ENCODE peak calls at places on chromosomes 1 and 21, in five cellular contexts. One of them, this sample, is unnamed.

GRCh38 chr1:112395832-112396667 is at the start of gene CTTNBP2NL:
- DNase-seq in GM12878: no peak
- DNase-seq in HepG2: peak
- DNase-seq in H1: peak
- DNase-seq in K562: peak
- DNase-seq in this sample: peak

GRCh38 chr1:30377230-30378022 is 346.0 kb downstream of the MATN1 start:
- DNase-seq in H1: no peak
- DNase-seq in GM12878: no peak
- DNase-seq in HepG2: no peak
- DNase-seq in K562: no peak
- DNase-seq in this sample: no peak

GRCh38 chr1:226702957-226703831 is 35.9 kb downstream of the ITPKB start:
- DNase-seq in HepG2: no peak
- DNase-seq in H1: peak
- DNase-seq in GM12878: no peak
- DNase-seq in K562: peak
- DNase-seq in this sample: peak

GRCh38 chr1:235270625-235271024 is 57.4 kb downstream of the ARID4B start:
- DNase-seq in K562: no peak
- DNase-seq in GM12878: no peak
- DNase-seq in H1: no peak
- DNase-seq in HepG2: no peak
- DNase-seq in this sample: no peak

GRCh38 chr1:216054593-216054992 is 368.7 kb downstream of the USH2A start:
- DNase-seq in K562: no peak
- DNase-seq in HepG2: no peak
- DNase-seq in GM12878: no peak
- DNase-seq in H1: no peak
- DNase-seq in this sample: no peak

GRCh38 chr1:118151312-118151937 is 33.6 kb downstream of the SPAG17 start:
- DNase-seq in K562: peak
- DNase-seq in H1: peak
- DNase-seq in GM12878: peak
- DNase-seq in HepG2: peak
- DNase-seq in this sample: peak

GRCh38 chr21:46160563-46161179 is 5.3 kb upstream of the FTCD start:
- DNase-seq in H1: no peak
- DNase-seq in HepG2: no peak
- DNase-seq in GM12878: no peak
- DNase-seq in K562: no peak
- DNase-seq in this sample: no peak

GRCh38 chr1:156126043-156126700 is 11.7 kb downstream of the LMNA start:
- DNase-seq in GM12878: no peak
- DNase-seq in HepG2: peak
- DNase-seq in K562: peak
- DNase-seq in H1: peak
- DNase-seq in this sample: peak

GRCh38 chr1:226402615-226403521 is 5.0 kb downstream of the PARP1 start:
- DNase-seq in K562: no peak
- DNase-seq in HepG2: no peak
- DNase-seq in H1: no peak
- DNase-seq in GM12878: no peak
- DNase-seq in this sample: no peak

GRCh38 chr1:92536593-92537332 is 50.0 kb upstream of the GFI1 start:
- DNase-seq in HepG2: peak
- DNase-seq in GM12878: peak
- DNase-seq in H1: no peak
- DNase-seq in K562: peak
- DNase-seq in this sample: no peak

GRCh38 chr1:113253187-113253966 is 136.9 kb upstream of the MAGI3 start:
- DNase-seq in HepG2: no peak
- DNase-seq in GM12878: no peak
- DNase-seq in H1: no peak
- DNase-seq in K562: no peak
- DNase-seq in this sample: no peak

GRCh38 chr1:150562384-150563339 is 13.5 kb downstream of the ADAMTSL4 start:
- DNase-seq in H1: no peak
- DNase-seq in GM12878: peak
- DNase-seq in HepG2: no peak
- DNase-seq in K562: peak
- DNase-seq in this sample: peak

GRCh38 chr1:170714938-170715337 is 51.0 kb downstream of the PRRX1 start:
- DNase-seq in GM12878: no peak
- DNase-seq in HepG2: no peak
- DNase-seq in K562: no peak
- DNase-seq in H1: no peak
- DNase-seq in this sample: no peak

GRCh38 chr1:3450983-3451382 is 3.5 kb upstream of the ARHGEF16 start:
- DNase-seq in GM12878: no peak
- DNase-seq in HepG2: no peak
- DNase-seq in H1: no peak
- DNase-seq in K562: no peak
- DNase-seq in this sample: no peak

GRCh38 chr1:1013922-1014617 is 773 bp downstream of the ISG15 start:
- DNase-seq in H1: peak
- DNase-seq in HepG2: no peak
- DNase-seq in GM12878: no peak
- DNase-seq in K562: no peak
- DNase-seq in this sample: no peak

GRCh38 chr1:14974361-14974760 is 179.2 kb upstream of the TMEM51 start:
- DNase-seq in GM12878: no peak
- DNase-seq in HepG2: no peak
- DNase-seq in H1: no peak
- DNase-seq in K562: no peak
- DNase-seq in this sample: no peak

GRCh38 chr1:226778657-226779058 is 39.6 kb upstream of the ITPKB start:
- DNase-seq in K562: no peak
- DNase-seq in H1: no peak
- DNase-seq in HepG2: no peak
- DNase-seq in GM12878: no peak
- DNase-seq in this sample: no peak

GRCh38 chr1:90925928-90926869 is 95.6 kb downstream of the ZNF644 start:
- DNase-seq in K562: peak
- DNase-seq in GM12878: no peak
- DNase-seq in HepG2: peak
- DNase-seq in H1: no peak
- DNase-seq in this sample: no peak

GRCh38 chr1:111553199-111553598 is 49.8 kb upstream of the ADORA3 start:
- DNase-seq in HepG2: no peak
- DNase-seq in H1: no peak
- DNase-seq in K562: no peak
- DNase-seq in GM12878: no peak
- DNase-seq in this sample: no peak

GRCh38 chr1:17208546-17208945 is 3.6 kb downstream of the PADI1 start:
- DNase-seq in GM12878: no peak
- DNase-seq in H1: no peak
- DNase-seq in HepG2: no peak
- DNase-seq in K562: no peak
- DNase-seq in this sample: no peak

GRCh38 chr1:111821121-111821745 is 65.5 kb downstream of the DDX20 start:
- DNase-seq in GM12878: no peak
- DNase-seq in H1: no peak
- DNase-seq in K562: no peak
- DNase-seq in HepG2: no peak
- DNase-seq in this sample: no peak

GRCh38 chr1:247347395-247348222 is 15.9 kb upstream of the ZNF496 start:
- DNase-seq in H1: no peak
- DNase-seq in K562: no peak
- DNase-seq in HepG2: no peak
- DNase-seq in GM12878: no peak
- DNase-seq in this sample: peak

GRCh38 chr1:225699336-225699735 is 46.4 kb upstream of the ENAH start:
- DNase-seq in GM12878: no peak
- DNase-seq in H1: no peak
- DNase-seq in HepG2: peak
- DNase-seq in K562: no peak
- DNase-seq in this sample: no peak

GRCh38 chr21:39881661-39882060 is 14.4 kb downstream of the PCP4 start:
- DNase-seq in H1: no peak
- DNase-seq in HepG2: no peak
- DNase-seq in GM12878: no peak
- DNase-seq in K562: no peak
- DNase-seq in this sample: no peak

GRCh38 chr1:33248244-33248643 is 8.0 kb upstream of the ZNF362 start:
- DNase-seq in GM12878: no peak
- DNase-seq in H1: no peak
- DNase-seq in HepG2: no peak
- DNase-seq in K562: no peak
- DNase-seq in this sample: no peak

GRCh38 chr1:8394456-8395321 is 76.8 kb downstream of the SLC45A1 start:
- DNase-seq in H1: no peak
- DNase-seq in K562: no peak
- DNase-seq in GM12878: no peak
- DNase-seq in HepG2: no peak
- DNase-seq in this sample: no peak
- TF ChIP-seq CREB1 in H1: no peak
- TF ChIP-seq CREB1 in K562: no peak
- TF ChIP-seq CREB1 in GM12878: no peak
- TF ChIP-seq CREB1 in HepG2: no peak
- TF ChIP-seq CREB1 in this sample: no peak

GRCh38 chr1:7418442-7419080 is 352.5 kb upstream of the VAMP3 start:
- DNase-seq in K562: no peak
- DNase-seq in GM12878: no peak
- DNase-seq in HepG2: no peak
- DNase-seq in H1: peak
- DNase-seq in this sample: peak

GRCh38 chr1:7420706-7421105 is 350.4 kb upstream of the VAMP3 start:
- DNase-seq in K562: no peak
- DNase-seq in HepG2: no peak
- DNase-seq in GM12878: no peak
- DNase-seq in H1: peak
- DNase-seq in this sample: peak

GRCh38 chr1:7422081-7422480 is 349.0 kb upstream of the VAMP3 start:
- DNase-seq in GM12878: no peak
- DNase-seq in K562: no peak
- DNase-seq in HepG2: no peak
- DNase-seq in H1: peak
- DNase-seq in this sample: peak

GRCh38 chr1:7421471-7422075 is 349.5 kb upstream of the VAMP3 start:
- DNase-seq in K562: no peak
- DNase-seq in H1: no peak
- DNase-seq in GM12878: no peak
- DNase-seq in HepG2: no peak
- DNase-seq in this sample: peak

GRCh38 chr1:7420098-7420445 is 351.0 kb upstream of the VAMP3 start:
- DNase-seq in HepG2: no peak
- DNase-seq in H1: no peak
- DNase-seq in K562: no peak
- DNase-seq in GM12878: no peak
- DNase-seq in this sample: no peak
- TF ChIP-seq CTCF in HepG2: no peak
- TF ChIP-seq CTCF in H1: no peak
- TF ChIP-seq CTCF in K562: no peak
- TF ChIP-seq CTCF in GM12878: no peak
- TF ChIP-seq CTCF in this sample: no peak

DNA sequence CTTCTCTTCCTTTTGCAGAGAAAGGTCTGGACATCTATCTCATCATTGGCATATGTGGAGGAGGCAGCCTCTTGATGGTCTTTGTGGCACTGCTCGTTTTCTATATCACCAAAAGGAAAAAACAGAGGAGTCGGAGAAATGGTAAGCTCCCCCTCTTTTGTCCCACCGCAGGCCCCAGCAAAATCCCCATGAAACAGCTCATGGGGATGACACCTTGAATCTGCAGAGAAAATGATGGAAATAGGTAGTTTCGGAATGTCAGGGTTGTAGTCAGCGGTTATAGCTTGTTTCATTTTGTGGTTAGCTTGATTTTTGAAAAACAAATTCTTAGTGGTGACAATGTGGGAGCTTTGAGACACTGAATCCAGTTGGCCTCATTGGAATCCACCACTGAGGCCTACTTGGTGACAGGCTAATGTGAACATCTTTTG is 10.3 kb downstream of the CD2 start:
- DNase-seq in K562: no peak
- DNase-seq in GM12878: peak
- DNase-seq in H1: no peak
- DNase-seq in HepG2: no peak
- DNase-seq in this sample: no peak
- TF ChIP-seq MAX in K562: no peak
- TF ChIP-seq MAX in GM12878: no peak
- TF ChIP-seq MAX in H1: no peak
- TF ChIP-seq MAX in HepG2: no peak
- TF ChIP-seq MAX in this sample: no peak

GRCh38 chr1:99455760-99456159 is 190.2 kb upstream of the PALMD start:
- DNase-seq in K562: no peak
- DNase-seq in GM12878: no peak
- DNase-seq in HepG2: no peak
- DNase-seq in H1: no peak
- DNase-seq in this sample: no peak

GRCh38 chr1:99456536-99456935 is 189.4 kb upstream of the PALMD start:
- DNase-seq in HepG2: no peak
- DNase-seq in K562: no peak
- DNase-seq in H1: no peak
- DNase-seq in GM12878: no peak
- DNase-seq in this sample: no peak

GRCh38 chr1:99461499-99461898 is 184.4 kb upstream of the PALMD start:
- DNase-seq in K562: no peak
- DNase-seq in GM12878: no peak
- DNase-seq in HepG2: no peak
- DNase-seq in H1: no peak
- DNase-seq in this sample: no peak

GRCh38 chr1:99457381-99458165 is 188.3 kb upstream of the PALMD start:
- DNase-seq in K562: no peak
- DNase-seq in HepG2: no peak
- DNase-seq in H1: no peak
- DNase-seq in GM12878: no peak
- DNase-seq in this sample: no peak
- TF ChIP-seq CREB1 in K562: no peak
- TF ChIP-seq CREB1 in HepG2: no peak
- TF ChIP-seq CREB1 in H1: no peak
- TF ChIP-seq CREB1 in GM12878: no peak
- TF ChIP-seq CREB1 in this sample: no peak

DNA sequence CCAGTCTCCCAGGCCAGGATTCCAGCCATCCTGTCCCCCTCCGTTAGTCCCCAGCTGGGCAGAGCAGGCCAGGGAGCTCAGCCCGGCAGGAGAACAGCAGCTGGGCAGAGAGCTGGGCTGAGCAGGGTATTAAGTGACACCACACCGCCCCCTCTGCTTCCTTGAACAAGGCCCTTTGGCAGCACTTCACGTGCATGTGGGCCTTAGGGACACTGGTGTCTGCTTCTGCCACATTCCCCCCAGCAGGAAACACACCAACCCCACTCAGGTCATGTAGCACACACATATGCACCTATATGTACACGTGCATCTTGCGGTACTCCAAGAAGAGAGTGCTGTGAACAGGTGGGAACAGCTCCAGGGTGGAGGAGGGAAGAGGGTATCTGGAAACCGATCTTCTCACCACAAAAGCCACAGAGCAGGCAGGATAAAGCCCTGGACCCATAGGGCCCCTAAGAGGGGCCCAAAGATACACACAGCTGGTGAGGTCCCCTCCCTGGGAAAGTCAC is 4.6 kb downstream of the EPHA2 start:
- DNase-seq in K562: peak
- DNase-seq in HepG2: no peak
- DNase-seq in H1: no peak
- DNase-seq in GM12878: no peak
- DNase-seq in this sample: no peak
- TF ChIP-seq CTCF in K562: peak
- TF ChIP-seq CTCF in HepG2: peak
- TF ChIP-seq CTCF in H1: no peak
- TF ChIP-seq CTCF in GM12878: no peak
- TF ChIP-seq CTCF in this sample: no peak

This sample was measured in WTC11.